ENCODE peak calls at places on chromosomes 4 and X, in ten cellular contexts. One of them, this sample, is unnamed.

GRCh38 chr4:183602444-183603102 is 56.4 kb downstream of the RWDD4 start:
- DNase-seq in SK-MEL-5: peak; percentile 43
- DNase-seq in CD4-positive, alpha-beta memory T cell: peak; percentile 5
- DNase-seq in stimulated activated CD8-positive, alpha-beta memory T cell treated with anti-CD3 and anti-CD28 coated beads, Interleukin-4, amount 100 ng/mL, for 4 hours: no peak
- DNase-seq in M059J: peak; percentile 12
- DNase-seq in astrocyte of the hippocampus: peak; percentile 38
- DNase-seq in activated CD4-positive, alpha-beta T cell treated with anti-CD3 and anti-CD28 coated beads for 36 hours: no peak
- DNase-seq in NCI-H1092: no peak
- DNase-seq in EL: peak; percentile 20
- DNase-seq in tibial artery: no peak
- DNase-seq in this sample: peak; percentile 19

GRCh38 chr4:137677851-137678250 is 145.6 kb upstream of the PCDH18 start:
- DNase-seq in SK-MEL-5: no peak
- DNase-seq in CD4-positive, alpha-beta memory T cell: no peak
- DNase-seq in stimulated activated CD8-positive, alpha-beta memory T cell treated with anti-CD3 and anti-CD28 coated beads, Interleukin-4, amount 100 ng/mL, for 4 hours: no peak
- DNase-seq in M059J: peak; percentile 41
- DNase-seq in astrocyte of the hippocampus: no peak
- DNase-seq in activated CD4-positive, alpha-beta T cell treated with anti-CD3 and anti-CD28 coated beads for 36 hours: no peak
- DNase-seq in NCI-H1092: no peak
- DNase-seq in EL: peak; percentile 69
- DNase-seq in tibial artery: no peak
- DNase-seq in this sample: no peak

GRCh38 chrX:131711478-131711867 is 167.6 kb downstream of the OR13H1 start:
- DNase-seq in SK-MEL-5: no peak
- DNase-seq in CD4-positive, alpha-beta memory T cell: no peak
- DNase-seq in stimulated activated CD8-positive, alpha-beta memory T cell treated with anti-CD3 and anti-CD28 coated beads, Interleukin-4, amount 100 ng/mL, for 4 hours: no peak
- DNase-seq in M059J: no peak
- DNase-seq in astrocyte of the hippocampus: no peak
- DNase-seq in activated CD4-positive, alpha-beta T cell treated with anti-CD3 and anti-CD28 coated beads for 36 hours: no peak
- DNase-seq in NCI-H1092: no peak
- DNase-seq in EL: no peak
- DNase-seq in tibial artery: no peak
- DNase-seq in this sample: no peak

GRCh38 chrX:45743081-45743533 is 542.4 kb upstream of the DIPK2B start:
- DNase-seq in SK-MEL-5: peak; percentile 41
- DNase-seq in CD4-positive, alpha-beta memory T cell: no peak
- DNase-seq in stimulated activated CD8-positive, alpha-beta memory T cell treated with anti-CD3 and anti-CD28 coated beads, Interleukin-4, amount 100 ng/mL, for 4 hours: no peak
- DNase-seq in M059J: peak; percentile 90
- DNase-seq in astrocyte of the hippocampus: peak; percentile 62
- DNase-seq in activated CD4-positive, alpha-beta T cell treated with anti-CD3 and anti-CD28 coated beads for 36 hours: peak; percentile 34
- DNase-seq in NCI-H1092: no peak
- DNase-seq in EL: peak; percentile 70
- DNase-seq in tibial artery: no peak
- DNase-seq in this sample: no peak

GRCh38 chr4:48830706-48831531 is at the start of gene OCIAD1:
- DNase-seq in SK-MEL-5: peak; percentile 99
- DNase-seq in CD4-positive, alpha-beta memory T cell: peak; percentile 96
- DNase-seq in stimulated activated CD8-positive, alpha-beta memory T cell treated with anti-CD3 and anti-CD28 coated beads, Interleukin-4, amount 100 ng/mL, for 4 hours: peak; percentile 84
- DNase-seq in M059J: peak; percentile 99
- DNase-seq in astrocyte of the hippocampus: peak; percentile 100
- DNase-seq in activated CD4-positive, alpha-beta T cell treated with anti-CD3 and anti-CD28 coated beads for 36 hours: peak; percentile 96
- DNase-seq in NCI-H1092: peak; percentile 98
- DNase-seq in EL: peak; percentile 99
- DNase-seq in tibial artery: peak; percentile 98
- DNase-seq in this sample: peak; percentile 98

GRCh38 chrX:85221361-85221760 is 22.2 kb downstream of the SATL1 start:
- DNase-seq in SK-MEL-5: no peak
- DNase-seq in CD4-positive, alpha-beta memory T cell: no peak
- DNase-seq in stimulated activated CD8-positive, alpha-beta memory T cell treated with anti-CD3 and anti-CD28 coated beads, Interleukin-4, amount 100 ng/mL, for 4 hours: no peak
- DNase-seq in M059J: no peak
- DNase-seq in astrocyte of the hippocampus: no peak
- DNase-seq in activated CD4-positive, alpha-beta T cell treated with anti-CD3 and anti-CD28 coated beads for 36 hours: no peak
- DNase-seq in NCI-H1092: no peak
- DNase-seq in EL: no peak
- DNase-seq in tibial artery: no peak
- DNase-seq in this sample: no peak

GRCh38 chr4:3034231-3034630 is 40.1 kb downstream of the HTT-AS start:
- DNase-seq in SK-MEL-5: no peak
- DNase-seq in CD4-positive, alpha-beta memory T cell: no peak
- DNase-seq in stimulated activated CD8-positive, alpha-beta memory T cell treated with anti-CD3 and anti-CD28 coated beads, Interleukin-4, amount 100 ng/mL, for 4 hours: no peak
- DNase-seq in M059J: no peak
- DNase-seq in astrocyte of the hippocampus: no peak
- DNase-seq in activated CD4-positive, alpha-beta T cell treated with anti-CD3 and anti-CD28 coated beads for 36 hours: no peak
- DNase-seq in NCI-H1092: no peak
- DNase-seq in EL: no peak
- DNase-seq in tibial artery: no peak
- DNase-seq in this sample: no peak

GRCh38 chr4:147927377-147928137 is 195.7 kb downstream of the ARHGAP10 start:
- DNase-seq in SK-MEL-5: no peak
- DNase-seq in CD4-positive, alpha-beta memory T cell: no peak
- DNase-seq in stimulated activated CD8-positive, alpha-beta memory T cell treated with anti-CD3 and anti-CD28 coated beads, Interleukin-4, amount 100 ng/mL, for 4 hours: no peak
- DNase-seq in M059J: no peak
- DNase-seq in astrocyte of the hippocampus: peak; percentile 34
- DNase-seq in activated CD4-positive, alpha-beta T cell treated with anti-CD3 and anti-CD28 coated beads for 36 hours: no peak
- DNase-seq in NCI-H1092: no peak
- DNase-seq in EL: peak; percentile 41
- DNase-seq in tibial artery: no peak
- DNase-seq in this sample: no peak

GRCh38 chrX:64093761-64094160 is 111.7 kb downstream of the AMER1 start:
- DNase-seq in SK-MEL-5: peak; percentile 51
- DNase-seq in CD4-positive, alpha-beta memory T cell: no peak
- DNase-seq in stimulated activated CD8-positive, alpha-beta memory T cell treated with anti-CD3 and anti-CD28 coated beads, Interleukin-4, amount 100 ng/mL, for 4 hours: no peak
- DNase-seq in M059J: peak; percentile 7
- DNase-seq in astrocyte of the hippocampus: peak; percentile 8
- DNase-seq in activated CD4-positive, alpha-beta T cell treated with anti-CD3 and anti-CD28 coated beads for 36 hours: no peak
- DNase-seq in NCI-H1092: no peak
- DNase-seq in EL: peak; percentile 20
- DNase-seq in tibial artery: no peak
- DNase-seq in this sample: peak; percentile 46

GRCh38 chr4:8205749-8206611 is 6.9 kb downstream of the SH3TC1 start:
- DNase-seq in SK-MEL-5: no peak
- DNase-seq in CD4-positive, alpha-beta memory T cell: no peak
- DNase-seq in stimulated activated CD8-positive, alpha-beta memory T cell treated with anti-CD3 and anti-CD28 coated beads, Interleukin-4, amount 100 ng/mL, for 4 hours: no peak
- DNase-seq in M059J: no peak
- DNase-seq in astrocyte of the hippocampus: no peak
- DNase-seq in activated CD4-positive, alpha-beta T cell treated with anti-CD3 and anti-CD28 coated beads for 36 hours: no peak
- DNase-seq in NCI-H1092: no peak
- DNase-seq in EL: no peak
- DNase-seq in tibial artery: no peak
- DNase-seq in this sample: peak; percentile 93

GRCh38 chr4:1777822-1778641 is 15.1 kb upstream of the FGFR3 start:
- DNase-seq in SK-MEL-5: no peak
- DNase-seq in CD4-positive, alpha-beta memory T cell: no peak
- DNase-seq in stimulated activated CD8-positive, alpha-beta memory T cell treated with anti-CD3 and anti-CD28 coated beads, Interleukin-4, amount 100 ng/mL, for 4 hours: no peak
- DNase-seq in M059J: peak; percentile 72
- DNase-seq in astrocyte of the hippocampus: peak; percentile 90
- DNase-seq in activated CD4-positive, alpha-beta T cell treated with anti-CD3 and anti-CD28 coated beads for 36 hours: no peak
- DNase-seq in NCI-H1092: no peak
- DNase-seq in EL: peak; percentile 82
- DNase-seq in tibial artery: no peak
- DNase-seq in this sample: no peak

GRCh38 chrX:45445745-45446412 is 245.2 kb upstream of the DIPK2B start:
- DNase-seq in SK-MEL-5: no peak
- DNase-seq in CD4-positive, alpha-beta memory T cell: no peak
- DNase-seq in stimulated activated CD8-positive, alpha-beta memory T cell treated with anti-CD3 and anti-CD28 coated beads, Interleukin-4, amount 100 ng/mL, for 4 hours: no peak
- DNase-seq in M059J: peak; percentile 94
- DNase-seq in astrocyte of the hippocampus: peak; percentile 53
- DNase-seq in activated CD4-positive, alpha-beta T cell treated with anti-CD3 and anti-CD28 coated beads for 36 hours: no peak
- DNase-seq in NCI-H1092: no peak
- DNase-seq in EL: peak; percentile 79
- DNase-seq in tibial artery: no peak
- DNase-seq in this sample: peak; percentile 61

GRCh38 chrX:47751670-47752069 is 85.0 kb upstream of the ZNF81 start:
- DNase-seq in SK-MEL-5: peak; percentile 43
- DNase-seq in CD4-positive, alpha-beta memory T cell: peak; percentile 2
- DNase-seq in stimulated activated CD8-positive, alpha-beta memory T cell treated with anti-CD3 and anti-CD28 coated beads, Interleukin-4, amount 100 ng/mL, for 4 hours: no peak
- DNase-seq in M059J: peak; percentile 19
- DNase-seq in astrocyte of the hippocampus: peak; percentile 5
- DNase-seq in activated CD4-positive, alpha-beta T cell treated with anti-CD3 and anti-CD28 coated beads for 36 hours: peak; percentile 67
- DNase-seq in NCI-H1092: no peak
- DNase-seq in EL: peak; percentile 13
- DNase-seq in tibial artery: no peak
- DNase-seq in this sample: peak; percentile 34

GRCh38 chr4:37054670-37055069 is 189.9 kb upstream of the NWD2 start:
- DNase-seq in SK-MEL-5: no peak
- DNase-seq in CD4-positive, alpha-beta memory T cell: no peak
- DNase-seq in stimulated activated CD8-positive, alpha-beta memory T cell treated with anti-CD3 and anti-CD28 coated beads, Interleukin-4, amount 100 ng/mL, for 4 hours: no peak
- DNase-seq in M059J: no peak
- DNase-seq in astrocyte of the hippocampus: no peak
- DNase-seq in activated CD4-positive, alpha-beta T cell treated with anti-CD3 and anti-CD28 coated beads for 36 hours: no peak
- DNase-seq in NCI-H1092: no peak
- DNase-seq in EL: no peak
- DNase-seq in tibial artery: no peak
- DNase-seq in this sample: no peak

GRCh38 chr4:181911420-181911819 is 331.8 kb upstream of the TENM3 start:
- DNase-seq in SK-MEL-5: no peak
- DNase-seq in CD4-positive, alpha-beta memory T cell: no peak
- DNase-seq in stimulated activated CD8-positive, alpha-beta memory T cell treated with anti-CD3 and anti-CD28 coated beads, Interleukin-4, amount 100 ng/mL, for 4 hours: no peak
- DNase-seq in M059J: no peak
- DNase-seq in astrocyte of the hippocampus: peak; percentile 9
- DNase-seq in activated CD4-positive, alpha-beta T cell treated with anti-CD3 and anti-CD28 coated beads for 36 hours: no peak
- DNase-seq in NCI-H1092: no peak
- DNase-seq in EL: peak; percentile 12
- DNase-seq in tibial artery: no peak
- DNase-seq in this sample: no peak

GRCh38 chr4:75908555-75908954 is 6.3 kb upstream of the PPEF2 start:
- DNase-seq in SK-MEL-5: no peak
- DNase-seq in CD4-positive, alpha-beta memory T cell: no peak
- DNase-seq in stimulated activated CD8-positive, alpha-beta memory T cell treated with anti-CD3 and anti-CD28 coated beads, Interleukin-4, amount 100 ng/mL, for 4 hours: no peak
- DNase-seq in M059J: no peak
- DNase-seq in astrocyte of the hippocampus: no peak
- DNase-seq in activated CD4-positive, alpha-beta T cell treated with anti-CD3 and anti-CD28 coated beads for 36 hours: no peak
- DNase-seq in NCI-H1092: no peak
- DNase-seq in EL: no peak
- DNase-seq in tibial artery: no peak
- DNase-seq in this sample: peak; percentile 22

GRCh38 chrX:72107320-72107719 is 24.4 kb downstream of the RTL5 start:
- DNase-seq in SK-MEL-5: peak; percentile 34
- DNase-seq in CD4-positive, alpha-beta memory T cell: peak; percentile 36
- DNase-seq in stimulated activated CD8-positive, alpha-beta memory T cell treated with anti-CD3 and anti-CD28 coated beads, Interleukin-4, amount 100 ng/mL, for 4 hours: no peak
- DNase-seq in M059J: peak; percentile 77
- DNase-seq in astrocyte of the hippocampus: no peak
- DNase-seq in activated CD4-positive, alpha-beta T cell treated with anti-CD3 and anti-CD28 coated beads for 36 hours: no peak
- DNase-seq in NCI-H1092: no peak
- DNase-seq in EL: peak; percentile 72
- DNase-seq in tibial artery: no peak
- DNase-seq in this sample: no peak

GRCh38 chrX:24876782-24877315 is 138.9 kb downstream of the ARX start:
- DNase-seq in SK-MEL-5: no peak
- DNase-seq in CD4-positive, alpha-beta memory T cell: no peak
- DNase-seq in stimulated activated CD8-positive, alpha-beta memory T cell treated with anti-CD3 and anti-CD28 coated beads, Interleukin-4, amount 100 ng/mL, for 4 hours: no peak
- DNase-seq in M059J: peak; percentile 6
- DNase-seq in astrocyte of the hippocampus: peak; percentile 31
- DNase-seq in activated CD4-positive, alpha-beta T cell treated with anti-CD3 and anti-CD28 coated beads for 36 hours: no peak
- DNase-seq in NCI-H1092: no peak
- DNase-seq in EL: no peak
- DNase-seq in tibial artery: no peak
- DNase-seq in this sample: no peak

GRCh38 chrX:13165266-13165665 is 120.8 kb upstream of the FAM9C start:
- DNase-seq in SK-MEL-5: no peak
- DNase-seq in CD4-positive, alpha-beta memory T cell: no peak
- DNase-seq in stimulated activated CD8-positive, alpha-beta memory T cell treated with anti-CD3 and anti-CD28 coated beads, Interleukin-4, amount 100 ng/mL, for 4 hours: no peak
- DNase-seq in M059J: no peak
- DNase-seq in astrocyte of the hippocampus: no peak
- DNase-seq in activated CD4-positive, alpha-beta T cell treated with anti-CD3 and anti-CD28 coated beads for 36 hours: no peak
- DNase-seq in NCI-H1092: peak; percentile 72
- DNase-seq in EL: no peak
- DNase-seq in tibial artery: no peak
- DNase-seq in this sample: no peak

GRCh38 chr4:98318521-98318920 is 57.3 kb downstream of the RAP1GDS1 start:
- DNase-seq in SK-MEL-5: no peak
- DNase-seq in CD4-positive, alpha-beta memory T cell: no peak
- DNase-seq in stimulated activated CD8-positive, alpha-beta memory T cell treated with anti-CD3 and anti-CD28 coated beads, Interleukin-4, amount 100 ng/mL, for 4 hours: no peak
- DNase-seq in M059J: peak; percentile 3
- DNase-seq in astrocyte of the hippocampus: no peak
- DNase-seq in activated CD4-positive, alpha-beta T cell treated with anti-CD3 and anti-CD28 coated beads for 36 hours: no peak
- DNase-seq in NCI-H1092: no peak
- DNase-seq in EL: no peak
- DNase-seq in tibial artery: no peak
- DNase-seq in this sample: no peak

GRCh38 chr4:17366496-17366895 is 145.4 kb downstream of the QDPR start:
- DNase-seq in SK-MEL-5: no peak
- DNase-seq in CD4-positive, alpha-beta memory T cell: no peak
- DNase-seq in stimulated activated CD8-positive, alpha-beta memory T cell treated with anti-CD3 and anti-CD28 coated beads, Interleukin-4, amount 100 ng/mL, for 4 hours: no peak
- DNase-seq in M059J: peak; percentile 50
- DNase-seq in astrocyte of the hippocampus: peak; percentile 78
- DNase-seq in activated CD4-positive, alpha-beta T cell treated with anti-CD3 and anti-CD28 coated beads for 36 hours: no peak
- DNase-seq in NCI-H1092: no peak
- DNase-seq in EL: no peak
- DNase-seq in tibial artery: no peak
- DNase-seq in this sample: no peak

GRCh38 chr4:1506956-1507721 is 100.9 kb upstream of the NKX1-1 start:
- DNase-seq in SK-MEL-5: no peak
- DNase-seq in CD4-positive, alpha-beta memory T cell: no peak
- DNase-seq in stimulated activated CD8-positive, alpha-beta memory T cell treated with anti-CD3 and anti-CD28 coated beads, Interleukin-4, amount 100 ng/mL, for 4 hours: no peak
- DNase-seq in M059J: no peak
- DNase-seq in astrocyte of the hippocampus: no peak
- DNase-seq in activated CD4-positive, alpha-beta T cell treated with anti-CD3 and anti-CD28 coated beads for 36 hours: no peak
- DNase-seq in NCI-H1092: no peak
- DNase-seq in EL: no peak
- DNase-seq in tibial artery: peak; percentile 5
- DNase-seq in this sample: no peak

GRCh38 chr4:54872246-54872645 is 214.5 kb downstream of the KIT start:
- DNase-seq in SK-MEL-5: no peak
- DNase-seq in CD4-positive, alpha-beta memory T cell: no peak
- DNase-seq in stimulated activated CD8-positive, alpha-beta memory T cell treated with anti-CD3 and anti-CD28 coated beads, Interleukin-4, amount 100 ng/mL, for 4 hours: no peak
- DNase-seq in M059J: peak; percentile 78
- DNase-seq in astrocyte of the hippocampus: peak; percentile 42
- DNase-seq in activated CD4-positive, alpha-beta T cell treated with anti-CD3 and anti-CD28 coated beads for 36 hours: no peak
- DNase-seq in NCI-H1092: no peak
- DNase-seq in EL: peak; percentile 86
- DNase-seq in tibial artery: no peak
- DNase-seq in this sample: no peak

GRCh38 chrX:40326186-40326965 is 228.6 kb upstream of the BCOR start:
- DNase-seq in SK-MEL-5: no peak
- DNase-seq in CD4-positive, alpha-beta memory T cell: no peak
- DNase-seq in stimulated activated CD8-positive, alpha-beta memory T cell treated with anti-CD3 and anti-CD28 coated beads, Interleukin-4, amount 100 ng/mL, for 4 hours: no peak
- DNase-seq in M059J: peak; percentile 13
- DNase-seq in astrocyte of the hippocampus: no peak
- DNase-seq in activated CD4-positive, alpha-beta T cell treated with anti-CD3 and anti-CD28 coated beads for 36 hours: no peak
- DNase-seq in NCI-H1092: no peak
- DNase-seq in EL: peak; percentile 0
- DNase-seq in tibial artery: no peak
- DNase-seq in this sample: no peak

GRCh38 chr4:7519638-7520373 is 85.1 kb upstream of the PSAPL1 start:
- DNase-seq in SK-MEL-5: no peak
- DNase-seq in CD4-positive, alpha-beta memory T cell: no peak
- DNase-seq in stimulated activated CD8-positive, alpha-beta memory T cell treated with anti-CD3 and anti-CD28 coated beads, Interleukin-4, amount 100 ng/mL, for 4 hours: no peak
- DNase-seq in M059J: peak; percentile 30
- DNase-seq in astrocyte of the hippocampus: no peak
- DNase-seq in activated CD4-positive, alpha-beta T cell treated with anti-CD3 and anti-CD28 coated beads for 36 hours: no peak
- DNase-seq in NCI-H1092: no peak
- DNase-seq in EL: no peak
- DNase-seq in tibial artery: no peak
- DNase-seq in this sample: no peak

GRCh38 chr4:140152015-140152703 is 1.8 kb downstream of the MAML3 start:
- DNase-seq in SK-MEL-5: no peak
- DNase-seq in CD4-positive, alpha-beta memory T cell: peak; percentile 83
- DNase-seq in stimulated activated CD8-positive, alpha-beta memory T cell treated with anti-CD3 and anti-CD28 coated beads, Interleukin-4, amount 100 ng/mL, for 4 hours: peak; percentile 75
- DNase-seq in M059J: no peak
- DNase-seq in astrocyte of the hippocampus: no peak
- DNase-seq in activated CD4-positive, alpha-beta T cell treated with anti-CD3 and anti-CD28 coated beads for 36 hours: peak; percentile 87
- DNase-seq in NCI-H1092: peak; percentile 88
- DNase-seq in EL: no peak
- DNase-seq in tibial artery: no peak
- DNase-seq in this sample: no peak

GRCh38 chr4:1516881-1517480 is 110.7 kb upstream of the NKX1-1 start:
- DNase-seq in SK-MEL-5: no peak
- DNase-seq in CD4-positive, alpha-beta memory T cell: no peak
- DNase-seq in stimulated activated CD8-positive, alpha-beta memory T cell treated with anti-CD3 and anti-CD28 coated beads, Interleukin-4, amount 100 ng/mL, for 4 hours: no peak
- DNase-seq in M059J: no peak
- DNase-seq in astrocyte of the hippocampus: no peak
- DNase-seq in activated CD4-positive, alpha-beta T cell treated with anti-CD3 and anti-CD28 coated beads for 36 hours: no peak
- DNase-seq in NCI-H1092: no peak
- DNase-seq in EL: no peak
- DNase-seq in tibial artery: no peak
- DNase-seq in this sample: no peak

GRCh38 chr4:76090241-76090691 is 15.8 kb downstream of the ART3 start:
- DNase-seq in SK-MEL-5: peak; percentile 84
- DNase-seq in CD4-positive, alpha-beta memory T cell: peak; percentile 31
- DNase-seq in stimulated activated CD8-positive, alpha-beta memory T cell treated with anti-CD3 and anti-CD28 coated beads, Interleukin-4, amount 100 ng/mL, for 4 hours: no peak
- DNase-seq in M059J: peak; percentile 78
- DNase-seq in astrocyte of the hippocampus: peak; percentile 22
- DNase-seq in activated CD4-positive, alpha-beta T cell treated with anti-CD3 and anti-CD28 coated beads for 36 hours: no peak
- DNase-seq in NCI-H1092: no peak
- DNase-seq in EL: peak; percentile 92
- DNase-seq in tibial artery: peak; percentile 64
- DNase-seq in this sample: peak; percentile 89

This sample was measured in KBM-7.